ENCODE peak calls at places on chromosome 14, in nine cellular contexts. W is mesendoderm, T is SK-N-SH, O is neural progenitor cell, V is IMR-90, I is colonic mucosa, Q is astrocyte, B is K562, C is PC-3. Y is an unnamed sample.

GRCh38 chr14:87111741-87112140 is 881.2 kb downstream of the GALC start:
- DNase-seq in W (no peak), T (no peak), O (no peak), V (no peak), I (no peak), Q (no peak), B (no peak), C (no peak), Y (no peak)

GRCh38 chr14:43175896-43176295 is 1331.2 kb downstream of the FSCB start:
- DNase-seq in W (no peak), T (no peak), O (no peak), V (no peak), I (no peak), Q (no peak), B (no peak), C (no peak), Y (no peak)

GRCh38 chr14:67137744-67138371 is 51.4 kb upstream of the GARIN2 start:
- DNase-seq in W (peak; percentile 21), T (peak; percentile 13), O (no peak), V (peak; percentile 22), I (no peak), Q (peak; percentile 12), B (no peak), C (peak; percentile 53), Y (no peak)

GRCh38 chr14:105039458-105040205 is 18.7 kb upstream of the CDCA4 start:
- DNase-seq in W (no peak), T (peak; percentile 48), O (no peak), V (no peak), I (no peak), Q (no peak), B (no peak), C (no peak), Y (no peak)

GRCh38 chr14:104863131-104863862 is 1.8 kb upstream of the CEP170B start:
- DNase-seq in W (no peak), T (no peak), O (peak; percentile 1), V (no peak), I (no peak), Q (no peak), B (no peak), C (no peak), Y (no peak)

GRCh38 chr14:100679707-100680438 is 46.8 kb upstream of the DLK1 start:
- DNase-seq in W (no peak), T (no peak), O (no peak), V (peak; percentile 73), I (no peak), Q (peak; percentile 86), B (no peak), C (no peak), Y (no peak)

GRCh38 chr14:22814945-22815713 is at the start of gene SLC7A7:
- DNase-seq in W (peak; percentile 75), T (no peak), O (no peak), V (no peak), I (peak; percentile 47), Q (no peak), B (no peak), C (no peak), Y (no peak)

GRCh38 chr14:68950111-68950510 is 29.0 kb downstream of the ACTN1 start:
- DNase-seq in W (no peak), T (no peak), O (no peak), V (peak; percentile 44), I (no peak), Q (no peak), B (no peak), C (no peak), Y (no peak)

GRCh38 chr14:94054936-94055335 is 26.1 kb downstream of the DDX24 start:
- DNase-seq in W (no peak), T (no peak), O (no peak), V (no peak), I (no peak), Q (no peak), B (no peak), C (no peak), Y (no peak)

GRCh38 chr14:28681681-28682080 is 84.9 kb upstream of the FOXG1 start:
- DNase-seq in W (peak; percentile 56), T (no peak), O (no peak), V (no peak), I (no peak), Q (no peak), B (no peak), C (peak; percentile 43), Y (no peak)

GRCh38 chr14:22200977-22201605 is 387.9 kb downstream of the DAD1 start:
- DNase-seq in W (peak; percentile 88), T (no peak), O (peak; percentile 57), V (peak; percentile 82), I (no peak), Q (peak; percentile 26), B (peak; percentile 4), C (peak; percentile 81), Y (peak; percentile 22)

GRCh38 chr14:35333797-35334743 is 41.9 kb downstream of the PSMA6 start:
- DNase-seq in W (no peak), T (peak; percentile 16), O (no peak), V (no peak), I (no peak), Q (no peak), B (no peak), C (no peak), Y (no peak)

GRCh38 chr14:104221636-104222375 is 83.4 kb downstream of the KIF26A start:
- DNase-seq in W (no peak), T (peak; percentile 70), O (no peak), V (no peak), I (no peak), Q (no peak), B (no peak), C (no peak), Y (no peak)

GRCh38 chr14:77988096-77988870 is 181.9 kb upstream of the NRXN3 start:
- DNase-seq in W (no peak), T (no peak), O (no peak), V (no peak), I (no peak), Q (peak; percentile 54), B (no peak), C (no peak), Y (no peak)

GRCh38 chr14:31944256-31945073 is 132.6 kb upstream of the ARHGAP5 start:
- DNase-seq in W (no peak), T (no peak), O (no peak), V (no peak), I (peak; percentile 90), Q (no peak), B (no peak), C (no peak), Y (no peak)

GRCh38 chr14:50082784-50083466 is 33.4 kb downstream of the VCPKMT start:
- DNase-seq in W (no peak), T (no peak), O (no peak), V (peak; percentile 86), I (no peak), Q (peak; percentile 68), B (no peak), C (no peak), Y (no peak)

GRCh38 chr14:50084666-50085065 is 31.7 kb downstream of the VCPKMT start:
- DNase-seq in W (no peak), T (no peak), O (no peak), V (no peak), I (peak; percentile 16), Q (no peak), B (no peak), C (no peak), Y (no peak)

GRCh38 chr14:50085570-50086315 is 30.6 kb downstream of the VCPKMT start:
- DNase-seq in W (peak; percentile 31), T (no peak), O (no peak), V (peak; percentile 77), I (no peak), Q (peak; percentile 67), B (no peak), C (peak; percentile 53), Y (no peak)

GRCh38 chr14:50082308-50082742 is 34.0 kb downstream of the VCPKMT start:
- DNase-seq in W (no peak), T (no peak), O (no peak), V (no peak), I (no peak), Q (no peak), B (no peak), C (no peak), Y (no peak)

GRCh38 chr14:50083467-50084337 is 32.7 kb downstream of the VCPKMT start:
- DNase-seq in W (no peak), T (no peak), O (no peak), V (peak; percentile 75), I (peak; percentile 17), Q (no peak), B (no peak), C (no peak), Y (no peak)
- H3K9ac ChIP-seq in W (no peak overlapping the region), T (no peak overlapping the region), O (no peak overlapping the region), V (no peak overlapping the region), I (no peak overlapping the region), Q (no peak overlapping the region), B (no peak overlapping the region), C (no peak overlapping the region), Y (no peak overlapping the region)

GRCh38 chr14:96944297-96944696 is 147.1 kb downstream of the VRK1 start:
- DNase-seq in W (no peak), T (no peak), O (no peak), V (no peak), I (no peak), Q (no peak), B (no peak), C (no peak), Y (no peak)

GRCh38 chr14:96940009-96940408 is 142.8 kb downstream of the VRK1 start:
- DNase-seq in W (peak; percentile 22), T (no peak), O (peak; percentile 54), V (no peak), I (no peak), Q (no peak), B (peak; percentile 53), C (peak; percentile 30), Y (no peak)

GRCh38 chr14:96934961-96935360 is 137.8 kb downstream of the VRK1 start:
- DNase-seq in W (no peak), T (no peak), O (no peak), V (no peak), I (no peak), Q (no peak), B (no peak), C (no peak), Y (no peak)

DNA sequence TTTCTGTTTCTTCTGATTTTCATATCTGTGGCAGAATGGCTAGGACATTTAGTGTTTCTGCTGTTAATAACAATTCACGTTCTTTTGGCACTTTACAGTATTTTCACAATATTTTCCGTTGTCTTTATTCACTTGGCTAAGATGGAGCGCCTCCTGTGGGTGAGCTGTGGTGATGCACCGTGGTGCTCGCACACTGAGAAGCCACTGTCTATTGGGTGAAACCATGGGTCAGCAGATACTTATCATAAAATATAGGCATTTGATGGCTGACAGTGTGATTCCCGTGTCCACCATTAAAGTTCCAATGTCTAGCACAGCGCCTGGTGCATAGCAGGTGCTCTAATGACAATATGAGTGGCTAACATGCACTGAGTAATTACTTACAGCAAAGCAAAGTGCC is 141.8 kb downstream of the VRK1 start:
- DNase-seq in W (peak; percentile 23), T (no peak), O (peak; percentile 28), V (no peak), I (no peak), Q (no peak), B (peak; percentile 63), C (no peak), Y (no peak)
- H3K9ac ChIP-seq in W (no peak overlapping the region), T (no peak overlapping the region), O (no peak overlapping the region), V (no peak overlapping the region), I (no peak overlapping the region), Q (no peak overlapping the region), B (no peak overlapping the region), C (no peak overlapping the region), Y (no peak overlapping the region)

GRCh38 chr14:98564006-98564405 is 708.0 kb downstream of the BCL11B start:
- DNase-seq in W (no peak), T (no peak), O (peak; percentile 66), V (no peak), I (no peak), Q (no peak), B (no peak), C (no peak), Y (no peak)
- H3K9ac ChIP-seq in W (no peak overlapping the region), T (no peak overlapping the region), O (no peak overlapping the region), V (no peak overlapping the region), I (no peak overlapping the region), Q (no peak overlapping the region), B (no peak overlapping the region), C (no peak overlapping the region), Y (no peak overlapping the region)

GRCh38 chr14:102500724-102501123 is 8.9 kb downstream of the ANKRD9 start:
- DNase-seq in W (no peak), T (no peak), O (no peak), V (no peak), I (no peak), Q (no peak), B (no peak), C (no peak), Y (no peak)
- H3K9ac ChIP-seq in W (no peak overlapping the region), T (no peak overlapping the region), O (no peak overlapping the region), V (no peak overlapping the region), I (no peak overlapping the region), Q (no peak overlapping the region), B (peak overlapping the region; percentile 31), C (no peak overlapping the region), Y (no peak overlapping the region)

Y was measured in NT2/D1.